ENCODE peak calls at places on chromosomes 7 and 10, in nine cellular contexts. One of them, this sample, is unnamed.

GRCh38 chr7:157404845-157405481 is 68.2 kb downstream of the DNAJB6 start:
- DNase-seq in GM13977: no peak
- DNase-seq in NCI-H446: no peak
- DNase-seq in occipital lobe: no peak
- DNase-seq in hepatocyte: peak
- DNase-seq in foreskin melanocyte: peak
- DNase-seq in left ventricle myocardium superior: no peak
- DNase-seq in iPS DF 19.7: no peak
- DNase-seq in effector CD8-positive, alpha-beta T cell: no peak
- DNase-seq in this sample: no peak

GRCh38 chr10:98621630-98622029 is 174.9 kb upstream of the HPS1 start:
- DNase-seq in left ventricle myocardium superior: no peak
- DNase-seq in effector CD8-positive, alpha-beta T cell: no peak
- DNase-seq in GM13977: no peak
- DNase-seq in iPS DF 19.7: no peak
- DNase-seq in NCI-H446: no peak
- DNase-seq in hepatocyte: no peak
- DNase-seq in foreskin melanocyte: no peak
- DNase-seq in occipital lobe: no peak
- DNase-seq in this sample: no peak

GRCh38 chr7:43872401-43873165 is 3.3 kb upstream of the MRPS24 start:
- DNase-seq in left ventricle myocardium superior: no peak
- DNase-seq in hepatocyte: peak
- DNase-seq in effector CD8-positive, alpha-beta T cell: no peak
- DNase-seq in occipital lobe: no peak
- DNase-seq in foreskin melanocyte: peak
- DNase-seq in iPS DF 19.7: no peak
- DNase-seq in GM13977: peak
- DNase-seq in NCI-H446: no peak
- DNase-seq in this sample: no peak

GRCh38 chr10:17795088-17795487 is 14.1 kb upstream of the MRC1 start:
- DNase-seq in occipital lobe: no peak
- DNase-seq in effector CD8-positive, alpha-beta T cell: no peak
- DNase-seq in left ventricle myocardium superior: no peak
- DNase-seq in hepatocyte: no peak
- DNase-seq in NCI-H446: no peak
- DNase-seq in iPS DF 19.7: no peak
- DNase-seq in foreskin melanocyte: no peak
- DNase-seq in GM13977: no peak
- DNase-seq in this sample: no peak

GRCh38 chr10:7218974-7219373 is 191.9 kb downstream of the SFMBT2 start:
- DNase-seq in GM13977: no peak
- DNase-seq in occipital lobe: no peak
- DNase-seq in iPS DF 19.7: no peak
- DNase-seq in effector CD8-positive, alpha-beta T cell: no peak
- DNase-seq in foreskin melanocyte: no peak
- DNase-seq in left ventricle myocardium superior: no peak
- DNase-seq in NCI-H446: no peak
- DNase-seq in hepatocyte: no peak
- DNase-seq in this sample: no peak

GRCh38 chr7:82897500-82897899 is 265.2 kb downstream of the PCLO start:
- DNase-seq in NCI-H446: no peak
- DNase-seq in effector CD8-positive, alpha-beta T cell: no peak
- DNase-seq in left ventricle myocardium superior: no peak
- DNase-seq in occipital lobe: no peak
- DNase-seq in iPS DF 19.7: no peak
- DNase-seq in GM13977: no peak
- DNase-seq in hepatocyte: no peak
- DNase-seq in foreskin melanocyte: no peak
- DNase-seq in this sample: no peak

GRCh38 chr7:137408096-137408495 is 64.6 kb upstream of the PTN start:
- DNase-seq in occipital lobe: no peak
- DNase-seq in NCI-H446: no peak
- DNase-seq in GM13977: no peak
- DNase-seq in hepatocyte: no peak
- DNase-seq in iPS DF 19.7: no peak
- DNase-seq in foreskin melanocyte: peak
- DNase-seq in left ventricle myocardium superior: no peak
- DNase-seq in effector CD8-positive, alpha-beta T cell: no peak
- DNase-seq in this sample: no peak

GRCh38 chr7:54581511-54581910 is 39.3 kb downstream of the VSTM2A start:
- DNase-seq in occipital lobe: no peak
- DNase-seq in GM13977: no peak
- DNase-seq in iPS DF 19.7: no peak
- DNase-seq in NCI-H446: no peak
- DNase-seq in left ventricle myocardium superior: no peak
- DNase-seq in effector CD8-positive, alpha-beta T cell: no peak
- DNase-seq in hepatocyte: no peak
- DNase-seq in foreskin melanocyte: no peak
- DNase-seq in this sample: no peak

GRCh38 chr7:24601600-24601999 is 28.3 kb downstream of the PALS2 start:
- DNase-seq in effector CD8-positive, alpha-beta T cell: no peak
- DNase-seq in NCI-H446: no peak
- DNase-seq in GM13977: no peak
- DNase-seq in iPS DF 19.7: no peak
- DNase-seq in foreskin melanocyte: no peak
- DNase-seq in hepatocyte: no peak
- DNase-seq in left ventricle myocardium superior: no peak
- DNase-seq in occipital lobe: no peak
- DNase-seq in this sample: no peak

GRCh38 chr7:130461256-130461655 is 20.4 kb upstream of the CEP41 start:
- DNase-seq in effector CD8-positive, alpha-beta T cell: no peak
- DNase-seq in hepatocyte: no peak
- DNase-seq in GM13977: no peak
- DNase-seq in left ventricle myocardium superior: no peak
- DNase-seq in iPS DF 19.7: no peak
- DNase-seq in NCI-H446: no peak
- DNase-seq in occipital lobe: no peak
- DNase-seq in foreskin melanocyte: no peak
- DNase-seq in this sample: no peak

GRCh38 chr10:24255115-24255895 is 46.4 kb downstream of the KIAA1217 start:
- DNase-seq in GM13977: no peak
- DNase-seq in NCI-H446: no peak
- DNase-seq in hepatocyte: peak
- DNase-seq in effector CD8-positive, alpha-beta T cell: no peak
- DNase-seq in left ventricle myocardium superior: no peak
- DNase-seq in iPS DF 19.7: peak
- DNase-seq in occipital lobe: no peak
- DNase-seq in foreskin melanocyte: no peak
- DNase-seq in this sample: no peak

GRCh38 chr7:81704595-81704994 is 65.3 kb downstream of the HGF start:
- DNase-seq in effector CD8-positive, alpha-beta T cell: no peak
- DNase-seq in hepatocyte: no peak
- DNase-seq in NCI-H446: no peak
- DNase-seq in GM13977: no peak
- DNase-seq in occipital lobe: no peak
- DNase-seq in iPS DF 19.7: no peak
- DNase-seq in left ventricle myocardium superior: no peak
- DNase-seq in foreskin melanocyte: peak
- DNase-seq in this sample: no peak

GRCh38 chr7:157087646-157088045 is 51.1 kb upstream of the UBE3C start:
- DNase-seq in NCI-H446: no peak
- DNase-seq in iPS DF 19.7: no peak
- DNase-seq in GM13977: no peak
- DNase-seq in left ventricle myocardium superior: no peak
- DNase-seq in effector CD8-positive, alpha-beta T cell: no peak
- DNase-seq in foreskin melanocyte: no peak
- DNase-seq in hepatocyte: no peak
- DNase-seq in occipital lobe: no peak
- DNase-seq in this sample: no peak

GRCh38 chr10:49103761-49104160 is 11.6 kb downstream of the VSTM4 start:
- DNase-seq in iPS DF 19.7: no peak
- DNase-seq in foreskin melanocyte: no peak
- DNase-seq in left ventricle myocardium superior: no peak
- DNase-seq in GM13977: no peak
- DNase-seq in hepatocyte: no peak
- DNase-seq in NCI-H446: no peak
- DNase-seq in effector CD8-positive, alpha-beta T cell: no peak
- DNase-seq in occipital lobe: no peak
- DNase-seq in this sample: no peak

GRCh38 chr7:6307762-6308161 is 35.3 kb upstream of the CYTH3 start:
- DNase-seq in iPS DF 19.7: no peak
- DNase-seq in hepatocyte: no peak
- DNase-seq in NCI-H446: no peak
- DNase-seq in GM13977: no peak
- DNase-seq in foreskin melanocyte: no peak
- DNase-seq in effector CD8-positive, alpha-beta T cell: no peak
- DNase-seq in left ventricle myocardium superior: no peak
- DNase-seq in occipital lobe: no peak
- DNase-seq in this sample: no peak

GRCh38 chr7:95840953-95841950 is 68.9 kb downstream of the DYNC1I1 start:
- DNase-seq in foreskin melanocyte: no peak
- DNase-seq in GM13977: peak
- DNase-seq in hepatocyte: no peak
- DNase-seq in NCI-H446: no peak
- DNase-seq in occipital lobe: no peak
- DNase-seq in iPS DF 19.7: no peak
- DNase-seq in left ventricle myocardium superior: no peak
- DNase-seq in effector CD8-positive, alpha-beta T cell: no peak
- DNase-seq in this sample: no peak

GRCh38 chr10:69180525-69181204 is 631 bp downstream of the SUPV3L1 start:
- DNase-seq in hepatocyte: peak
- DNase-seq in occipital lobe: no peak
- DNase-seq in NCI-H446: no peak
- DNase-seq in effector CD8-positive, alpha-beta T cell: no peak
- DNase-seq in foreskin melanocyte: no peak
- DNase-seq in left ventricle myocardium superior: no peak
- DNase-seq in GM13977: no peak
- DNase-seq in iPS DF 19.7: peak
- DNase-seq in this sample: no peak

GRCh38 chr7:31027161-31027965 is 24.7 kb upstream of the ADCYAP1R1 start:
- DNase-seq in NCI-H446: peak
- DNase-seq in foreskin melanocyte: no peak
- DNase-seq in hepatocyte: peak
- DNase-seq in left ventricle myocardium superior: peak
- DNase-seq in occipital lobe: peak
- DNase-seq in iPS DF 19.7: no peak
- DNase-seq in GM13977: peak
- DNase-seq in effector CD8-positive, alpha-beta T cell: no peak
- DNase-seq in this sample: peak

GRCh38 chr10:119786117-119786769 is 60.4 kb downstream of the INPP5F start:
- DNase-seq in left ventricle myocardium superior: no peak
- DNase-seq in iPS DF 19.7: peak
- DNase-seq in effector CD8-positive, alpha-beta T cell: no peak
- DNase-seq in GM13977: no peak
- DNase-seq in occipital lobe: no peak
- DNase-seq in NCI-H446: no peak
- DNase-seq in hepatocyte: peak
- DNase-seq in foreskin melanocyte: no peak
- DNase-seq in this sample: no peak

This sample was measured in DMS 273 treated with DMSO at 0.1 percent for 48 hours.